ENCODE peak calls at places on chromosomes 7 and 10, in six cellular contexts. S is upper lobe of right lung, B is K562, K is heart right ventricle, L is mammary epithelial cell, A is psoas muscle. Y is an unnamed sample.

GRCh38 chr7:34299066-34299465 is 359.0 kb upstream of the NPSR1 start:
- DNase-seq in S (no peak), B (no peak), K (no peak), L (no peak), A (no peak), Y (no peak)

GRCh38 chr7:137073571-137074325 is 205.3 kb downstream of the CHRM2 start:
- DNase-seq in S (no peak), B (no peak), K (no peak), L (peak; percentile 16), A (no peak), Y (no peak)

GRCh38 chr7:19101911-19102310 is 15.5 kb downstream of the TWIST1 start:
- DNase-seq in S (no peak), B (no peak), K (no peak), L (no peak), A (no peak), Y (no peak)

GRCh38 chr10:13949844-13950542 is 363.2 kb downstream of the PRPF18 start:
- DNase-seq in S (no peak), B (no peak), K (no peak), L (peak; percentile 38), A (no peak), Y (no peak)

GRCh38 chr7:34087892-34088891 is 182.9 kb downstream of the BMPER start:
- DNase-seq in S (no peak), B (no peak), K (no peak), L (peak; percentile 35), A (peak; percentile 19), Y (no peak)

GRCh38 chr7:21616796-21617436 is 74.1 kb downstream of the DNAH11 start:
- DNase-seq in S (no peak), B (no peak), K (no peak), L (peak; percentile 71), A (no peak), Y (no peak)

GRCh38 chr7:35036361-35037171 is 719 bp downstream of the DPY19L1 start:
- DNase-seq in S (peak; percentile 84), B (peak; percentile 65), K (peak; percentile 55), L (peak; percentile 42), A (peak; percentile 55), Y (peak; percentile 62)

GRCh38 chr7:40072268-40072667 is 62.2 kb downstream of the MPLKIP start:
- DNase-seq in S (no peak), B (no peak), K (no peak), L (no peak), A (no peak), Y (no peak)

GRCh38 chr7:51113560-51113959 is 203.0 kb downstream of the COBL start:
- DNase-seq in S (no peak), B (no peak), K (no peak), L (no peak), A (no peak), Y (no peak)

GRCh38 chr10:100506596-100507356 is 12.9 kb downstream of the SEC31B start:
- DNase-seq in S (no peak), B (no peak), K (no peak), L (peak; percentile 74), A (no peak), Y (no peak)

GRCh38 chr7:6398943-6399342 is 48.8 kb downstream of the DAGLB start:
- DNase-seq in S (no peak), B (no peak), K (no peak), L (peak; percentile 80), A (no peak), Y (no peak)

GRCh38 chr7:86653919-86654659 is 10.4 kb downstream of the GRM3 start:
- DNase-seq in S (peak; percentile 60), B (no peak), K (peak; percentile 13), L (no peak), A (no peak), Y (no peak)

GRCh38 chr7:4074994-4075393 is 607.1 kb upstream of the FOXK1 start:
- DNase-seq in S (no peak), B (no peak), K (no peak), L (no peak), A (no peak), Y (no peak)

GRCh38 chr7:66542528-66543373 is 85.9 kb upstream of the KCTD7 start:
- DNase-seq in S (no peak), B (no peak), K (no peak), L (no peak), A (no peak), Y (no peak)

GRCh38 chr7:51789494-51789893 is 472.9 kb upstream of the COBL start:
- DNase-seq in S (no peak), B (no peak), K (no peak), L (no peak), A (no peak), Y (no peak)

GRCh38 chr7:157423886-157424565 is 87.2 kb downstream of the DNAJB6 start:
- DNase-seq in S (peak; percentile 62), B (no peak), K (no peak), L (no peak), A (no peak), Y (no peak)

GRCh38 chr7:73717991-73718405 is 1.5 kb downstream of the STX1A start:
- DNase-seq in S (no peak), B (no peak), K (no peak), L (peak; percentile 94), A (no peak), Y (no peak)

GRCh38 chr10:29304259-29305030 is 15.6 kb downstream of the LYZL1 start:
- DNase-seq in S (no peak), B (peak; percentile 63), K (peak; percentile 56), L (peak; percentile 43), A (peak; percentile 30), Y (peak; percentile 26)

GRCh38 chr10:44864042-44864436 is 47.1 kb upstream of the TMEM72 start:
- DNase-seq in S (peak; percentile 81), B (no peak), K (no peak), L (peak; percentile 23), A (no peak), Y (no peak)

GRCh38 chr10:45420453-45421192 is 46.6 kb downstream of the ALOX5 start:
- DNase-seq in S (peak; percentile 86), B (no peak), K (peak; percentile 83), L (peak; percentile 33), A (peak; percentile 83), Y (peak; percentile 86)

GRCh38 chr7:55476071-55476803 is 96.1 kb downstream of the VOPP1 start:
- DNase-seq in S (no peak), B (no peak), K (no peak), L (no peak), A (no peak), Y (no peak)

GRCh38 chr7:55469721-55470120 is 102.6 kb downstream of the VOPP1 start:
- DNase-seq in S (no peak), B (no peak), K (no peak), L (no peak), A (no peak), Y (no peak)

GRCh38 chr7:55474944-55475911 is 97.1 kb downstream of the VOPP1 start:
- DNase-seq in S (peak; percentile 40), B (no peak), K (no peak), L (no peak), A (no peak), Y (no peak)

GRCh38 chr7:55473935-55474334 is 98.4 kb downstream of the VOPP1 start:
- DNase-seq in S (peak; percentile 40), B (no peak), K (no peak), L (no peak), A (no peak), Y (no peak)

DNA sequence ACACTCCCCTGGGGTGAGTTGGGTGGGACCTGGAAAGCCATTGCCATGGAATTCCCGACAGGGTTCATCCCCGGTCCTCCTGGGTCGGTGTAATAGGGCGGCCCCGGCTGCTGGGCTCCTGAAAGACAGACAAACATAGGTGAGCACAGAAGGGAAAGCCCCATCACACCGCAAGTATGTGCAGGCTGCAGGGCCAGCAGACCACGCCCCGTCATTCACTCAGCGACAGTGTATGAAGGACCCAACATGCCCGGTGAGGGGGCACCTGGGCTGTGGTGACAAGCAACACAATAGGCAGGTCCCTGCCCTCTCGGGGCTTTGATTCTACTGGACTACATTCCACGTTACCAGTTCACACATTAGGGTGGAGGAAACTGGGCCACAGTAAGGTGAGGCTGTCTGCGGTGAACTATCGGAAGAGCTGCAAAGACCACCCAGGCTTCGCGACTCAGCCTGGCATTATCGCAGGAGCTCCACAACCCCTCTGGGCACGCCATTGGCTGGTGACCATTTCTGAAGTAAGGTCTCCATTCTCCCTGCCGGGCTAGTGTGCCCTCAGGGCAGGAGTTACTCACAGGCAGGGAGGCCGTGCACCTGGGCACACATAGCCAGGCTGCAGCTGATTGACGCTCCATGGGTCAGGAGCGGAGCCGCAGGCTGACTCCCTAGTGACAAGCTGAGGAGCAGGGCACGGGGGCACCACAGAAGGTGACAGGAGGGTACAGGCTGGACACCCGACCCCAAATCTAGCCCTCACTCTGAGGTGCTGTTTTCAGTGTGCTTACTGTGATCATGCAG is 99.2 kb downstream of the VOPP1 start:
- DNase-seq in S (peak; percentile 48), B (no peak), K (no peak), L (no peak), A (no peak), Y (no peak)
- H3K4me1 ChIP-seq in S (no peaks in the 10 kb centered on the region), B (no peaks in the 10 kb centered on the region), K (peaks cover 27% of the 10 kb centered on the region), L (peaks cover 4% of the 10 kb centered on the region), A (peaks cover 15% of the 10 kb centered on the region), Y (peaks cover 3% of the 10 kb centered on the region)

DNA sequence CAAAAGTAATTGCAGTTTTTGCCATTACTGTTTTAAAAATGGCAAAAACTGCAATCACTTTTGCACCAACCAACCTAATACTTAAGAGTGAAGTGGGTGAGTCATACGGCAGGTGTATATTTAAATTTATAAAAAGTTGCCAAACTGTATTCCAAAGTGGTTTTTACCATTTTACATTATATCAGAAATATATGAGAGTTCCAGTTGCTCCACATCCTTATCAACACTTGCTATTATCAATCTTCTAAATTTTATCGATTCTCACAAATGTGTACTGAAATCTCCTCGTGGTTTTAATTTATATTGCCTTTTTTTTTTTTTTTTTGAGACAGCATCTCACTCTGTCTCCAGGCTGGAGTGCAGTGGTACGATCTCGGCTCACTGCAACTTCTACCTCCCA is 3.6 kb upstream of the SCRN1 start:
- DNase-seq in S (no peak), B (no peak), K (no peak), L (no peak), A (no peak), Y (no peak)
- TF ChIP-seq CTCF in S (no peak), B (no peak), K (no peak), L (no peak), A (no peak), Y (no peak)

GRCh38 chr10:60942604-60943269 is 1.2 kb downstream of the RHOBTB1 start:
- DNase-seq in S (peak; percentile 70), B (peak; percentile 34), K (peak; percentile 66), L (no peak), A (peak; percentile 36), Y (peak; percentile 54)
- H3K4me3 ChIP-seq in S (peak overlapping the region; percentile 84), B (peak overlapping the region; percentile 67), K (peak overlapping the region; percentile 98), L (peak overlapping the region; percentile 64), A (peak overlapping the region; percentile 90), Y (peak overlapping the region; percentile 94)

DNA sequence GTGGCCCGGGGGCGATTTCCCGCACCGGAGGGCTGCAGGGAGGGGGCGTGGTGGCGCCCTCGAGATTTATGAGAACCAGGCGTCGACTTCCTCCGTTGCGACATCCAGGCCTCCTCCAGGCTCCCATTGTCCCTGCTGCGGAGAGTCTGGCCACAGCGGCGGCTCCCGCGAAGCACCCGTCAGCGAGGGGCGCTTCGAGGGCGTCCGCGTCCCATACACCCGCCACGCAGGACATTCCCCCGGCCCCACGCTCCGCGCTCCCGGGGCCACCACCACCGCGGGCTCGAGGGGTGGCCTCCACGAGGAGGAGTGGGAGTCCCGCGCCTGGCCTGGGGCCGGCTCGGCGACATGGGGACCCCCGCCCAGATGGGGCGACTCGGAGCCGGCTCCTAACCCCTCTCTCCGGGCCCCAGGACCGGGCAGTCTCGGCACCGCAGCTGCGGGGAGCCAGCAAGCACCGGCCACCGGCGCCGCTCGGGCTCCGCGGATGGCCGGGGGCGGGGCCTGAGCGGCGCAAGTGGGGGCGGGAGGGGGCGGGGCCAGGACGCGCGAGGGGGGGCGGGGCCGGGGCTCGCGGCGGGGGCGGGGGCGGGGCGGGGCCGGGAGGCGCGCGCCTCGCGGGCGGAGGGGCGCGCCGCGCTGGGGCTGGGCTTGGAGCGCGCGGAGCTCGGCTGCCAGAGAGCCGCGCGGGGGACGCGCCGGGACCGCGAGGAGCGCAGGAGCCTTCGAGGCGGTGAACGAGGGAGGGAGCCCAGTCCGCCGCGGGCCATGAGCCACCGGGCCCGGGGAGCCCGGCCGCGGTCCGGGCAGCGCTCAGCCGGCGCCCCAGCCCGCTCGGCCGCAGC is at the start of gene SH2B2:
- DNase-seq in S (peak; percentile 91), B (peak; percentile 92), K (peak; percentile 73), L (peak; percentile 32), A (peak; percentile 82), Y (peak; percentile 78)
- H3K4me1 ChIP-seq in S (peaks cover 22% of the 10 kb centered on the region), B (peaks cover 52% of the 10 kb centered on the region), K (peaks cover 40% of the 10 kb centered on the region), L (peaks cover 12% of the 10 kb centered on the region), A (peaks cover 27% of the 10 kb centered on the region), Y (peaks cover 34% of the 10 kb centered on the region)